ENCODE peak calls at places on chromosomes 2 and 18, in six cellular contexts. K, C, Z, Q, O and B are unnamed samples.

GRCh38 chr2:158781562-158781961 is 13.6 kb upstream of the DAPL1 start:
- DNase-seq in K (no peak), C (no peak), Z (no peak), Q (no peak), O (no peak), B (no peak)

GRCh38 chr18:79429381-79429780 is 33.7 kb downstream of the NFATC1 start:
- DNase-seq in K (no peak), C (no peak), Z (no peak), Q (no peak), O (no peak), B (no peak)

GRCh38 chr2:110712737-110713136 is 19.6 kb upstream of the ACOXL start:
- DNase-seq in K (no peak), C (no peak), Z (no peak), Q (no peak), O (no peak), B (no peak)

GRCh38 chr2:68643011-68643873 is at the start of gene PROKR1:
- DNase-seq in K (peak), C (no peak), Z (peak), Q (peak), O (no peak), B (no peak)

GRCh38 chr2:173571021-173571821 is 216.5 kb downstream of the CDCA7 start:
- DNase-seq in K (no peak), C (no peak), Z (peak), Q (no peak), O (no peak), B (no peak)

GRCh38 chr2:169141713-169142352 is 72.5 kb downstream of the DHRS9 start:
- DNase-seq in K (no peak), C (peak), Z (peak), Q (peak), O (no peak), B (no peak)

GRCh38 chr2:20528713-20529112 is 81.8 kb downstream of the RHOB start:
- DNase-seq in K (no peak), C (no peak), Z (no peak), Q (no peak), O (no peak), B (no peak)

GRCh38 chr2:211928186-211928585 is 610.4 kb downstream of the ERBB4 start:
- DNase-seq in K (no peak), C (no peak), Z (no peak), Q (no peak), O (no peak), B (no peak)

GRCh38 chr2:232615339-232615738 is 18.1 kb upstream of the EFHD1 start:
- DNase-seq in K (no peak), C (no peak), Z (no peak), Q (no peak), O (no peak), B (no peak)

GRCh38 chr18:23135679-23136325 is 517 bp downstream of the CABLES1 start:
- DNase-seq in K (peak), C (no peak), Z (peak), Q (peak), O (no peak), B (no peak)

GRCh38 chr2:98663521-98664090 is 55.2 kb downstream of the UNC50 start:
- DNase-seq in K (no peak), C (no peak), Z (no peak), Q (no peak), O (no peak), B (no peak)

GRCh38 chr2:162107361-162107901 is 33.4 kb upstream of the DPP4 start:
- DNase-seq in K (no peak), C (no peak), Z (no peak), Q (no peak), O (no peak), B (no peak)

GRCh38 chr18:75105551-75106254 is 103.2 kb downstream of the PTGR3 start:
- DNase-seq in K (no peak), C (no peak), Z (no peak), Q (no peak), O (no peak), B (no peak)

GRCh38 chr2:31079665-31080064 is 58.6 kb downstream of the GALNT14 start:
- DNase-seq in K (no peak), C (no peak), Z (no peak), Q (no peak), O (no peak), B (no peak)

GRCh38 chr2:47016172-47016913 is 100.7 kb upstream of the MCFD2 start:
- DNase-seq in K (no peak), C (no peak), Z (peak), Q (no peak), O (peak), B (peak)

GRCh38 chr2:54060000-54060399 is 55.4 kb upstream of the ACYP2 start:
- DNase-seq in K (no peak), C (no peak), Z (no peak), Q (no peak), O (no peak), B (no peak)

GRCh38 chr18:66377291-66377690 is 226.6 kb downstream of the CDH19 start:
- DNase-seq in K (no peak), C (no peak), Z (no peak), Q (no peak), O (no peak), B (no peak)

GRCh38 chr18:23710068-23710527 is 20.8 kb downstream of the LAMA3 start:
- DNase-seq in K (no peak), C (no peak), Z (no peak), Q (no peak), O (no peak), B (no peak)

GRCh38 chr2:233482616-233483015 is 84.0 kb downstream of the USP40 start:
- DNase-seq in K (peak), C (no peak), Z (no peak), Q (no peak), O (no peak), B (no peak)

GRCh38 chr2:223285505-223286265 is 233.7 kb downstream of the KCNE4 start:
- DNase-seq in K (no peak), C (no peak), Z (no peak), Q (no peak), O (no peak), B (no peak)

GRCh38 chr2:41937464-41937861 is 110.4 kb upstream of the PKDCC start:
- DNase-seq in K (no peak), C (no peak), Z (no peak), Q (no peak), O (no peak), B (no peak)

GRCh38 chr2:174247474-174248186 is 702 bp downstream of the OLA1 start:
- DNase-seq in K (no peak), C (no peak), Z (peak), Q (no peak), O (no peak), B (no peak)

GRCh38 chr18:76446321-76446720 is 48.7 kb downstream of the ZNF516 start:
- DNase-seq in K (no peak), C (no peak), Z (no peak), Q (no peak), O (no peak), B (no peak)

GRCh38 chr18:3611313-3612038 is 161.5 kb downstream of the TGIF1 start:
- DNase-seq in K (no peak), C (no peak), Z (no peak), Q (no peak), O (no peak), B (no peak)

GRCh38 chr2:239639366-239640185 is 238.8 kb upstream of the HDAC4 start:
- DNase-seq in K (no peak), C (no peak), Z (no peak), Q (no peak), O (no peak), B (no peak)

GRCh38 chr2:160471950-160472349 is 21.7 kb downstream of the RBMS1 start:
- DNase-seq in K (no peak), C (no peak), Z (no peak), Q (no peak), O (no peak), B (no peak)

GRCh38 chr18:10453885-10454772 is at the start of gene APCDD1:
- DNase-seq in K (peak), C (peak), Z (peak), Q (peak), O (no peak), B (no peak)

GRCh38 chr18:8162797-8163196 is 446.4 kb upstream of the RAB12 start:
- DNase-seq in K (no peak), C (no peak), Z (no peak), Q (no peak), O (no peak), B (no peak)

GRCh38 chr2:8157621-8158020 is 524.2 kb upstream of the ID2 start:
- DNase-seq in K (no peak), C (no peak), Z (no peak), Q (no peak), O (no peak), B (no peak)

GRCh38 chr2:9984217-9984739 is 32.8 kb downstream of the GRHL1 start:
- DNase-seq in K (no peak), C (no peak), Z (no peak), Q (no peak), O (no peak), B (no peak)

GRCh38 chr2:207416111-207416510 is 113.7 kb upstream of the CREB1 start:
- DNase-seq in K (no peak), C (no peak), Z (no peak), Q (no peak), O (no peak), B (no peak)

DNA sequence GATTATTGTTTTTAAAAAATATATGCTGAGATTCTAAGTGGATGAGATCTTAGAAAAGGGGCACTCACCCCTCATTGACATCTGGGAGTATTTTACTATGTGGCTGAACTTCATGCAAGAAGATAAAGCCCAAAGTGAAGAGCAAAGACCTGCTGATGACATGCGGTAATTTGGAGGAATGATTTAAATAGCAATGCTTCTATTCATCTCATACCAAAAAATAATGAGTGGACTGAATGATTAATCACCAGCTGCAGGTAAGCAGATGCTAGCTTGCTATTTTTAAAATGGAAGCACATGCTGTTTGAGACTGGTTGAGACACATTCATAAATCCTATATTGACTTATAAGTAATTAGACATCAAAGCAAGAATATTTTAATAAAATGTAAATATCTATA is 12.7 kb upstream of the CDK15 start:
- DNase-seq in K (no peak), C (no peak), Z (no peak), Q (no peak), O (no peak), B (no peak)
- H3K4me3 ChIP-seq in K (no peak), C (no peak), Z (no peak), Q (no peak), O (no peak), B (no peak)

GRCh38 chr2:149885468-149885867 is 297.9 kb upstream of the MMADHC start:
- DNase-seq in K (no peak), C (no peak), Z (no peak), Q (no peak), O (no peak), B (no peak)
- TF ChIP-seq CTCF in K (no peak), C (no peak), Z (no peak), Q (no peak), O (no peak), B (no peak)

DNA sequence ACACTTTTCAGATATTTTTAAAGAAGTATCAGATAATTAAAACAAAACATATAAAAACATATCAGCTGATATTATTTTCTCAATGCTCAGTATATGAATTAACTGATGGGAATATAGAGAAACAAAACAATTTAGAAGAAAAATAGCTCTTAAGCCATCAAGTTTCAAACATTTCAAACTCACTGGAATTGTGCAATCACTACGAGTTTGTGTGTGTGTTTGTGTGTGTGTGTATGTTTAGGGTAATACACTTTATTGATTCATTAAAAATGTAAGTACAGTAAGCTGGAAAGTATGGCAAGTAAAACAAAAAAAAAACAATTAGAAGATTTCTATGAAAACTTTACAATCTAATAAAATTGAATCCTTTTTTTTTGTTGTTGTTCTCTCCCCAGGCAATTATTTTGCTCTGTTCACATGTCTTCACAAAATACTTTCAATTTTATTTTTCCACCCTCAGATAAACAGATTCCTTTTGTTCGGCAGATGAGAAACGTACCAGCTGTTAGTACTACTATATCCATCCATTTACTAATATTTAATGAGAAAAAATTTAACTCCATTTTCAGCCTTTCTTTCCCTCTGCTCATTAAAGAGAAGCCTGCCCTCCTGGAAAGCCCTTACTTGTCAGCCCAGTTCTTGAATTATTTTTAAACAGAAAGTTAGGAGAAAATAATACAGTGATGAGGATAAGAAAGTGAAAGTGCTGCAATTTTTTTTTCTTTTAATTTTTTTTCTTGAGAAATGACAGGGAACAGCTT is 87.6 kb downstream of the SLC8A1 start:
- DNase-seq in K (no peak), C (no peak), Z (no peak), Q (no peak), O (no peak), B (no peak)
- H3K4me3 ChIP-seq in K (peak), C (peak), Z (no peak), Q (peak), O (peak), B (peak)

DNA sequence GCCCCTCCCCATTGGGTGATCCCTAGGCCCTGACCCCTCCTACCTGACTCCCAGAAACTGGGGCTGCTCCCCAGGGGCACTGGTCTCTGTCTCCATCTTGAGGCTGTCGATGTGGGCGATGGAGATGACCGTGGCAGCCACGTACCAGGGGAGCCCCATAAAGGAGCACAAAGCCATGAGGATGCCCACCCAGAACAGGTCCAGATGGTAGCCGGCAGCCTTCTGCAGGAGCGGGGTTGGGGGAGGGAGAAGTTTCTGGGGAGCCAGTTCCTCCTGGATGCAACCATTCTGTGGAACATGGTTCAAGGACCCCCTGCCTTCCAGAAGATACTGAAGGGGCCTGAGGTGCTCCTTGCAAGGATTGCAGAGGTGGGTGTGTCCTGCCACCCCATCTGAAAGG is 34.0 kb downstream of the MTHFD2 start:
- DNase-seq in K (no peak), C (no peak), Z (no peak), Q (no peak), O (no peak), B (no peak)
- TF ChIP-seq CTCF in K (no peak), C (no peak), Z (no peak), Q (no peak), O (no peak), B (no peak)

GRCh38 chr2:17816396-17817245 is at the start of gene MSGN1:
- DNase-seq in K (no peak), C (no peak), Z (no peak), Q (no peak), O (no peak), B (no peak)

GRCh38 chr2:17821535-17822451 is 5.5 kb downstream of the MSGN1 start:
- DNase-seq in K (no peak), C (no peak), Z (no peak), Q (no peak), O (no peak), B (no peak)

GRCh38 chr2:17822452-17823117 is 6.3 kb downstream of the MSGN1 start:
- DNase-seq in K (no peak), C (peak), Z (no peak), Q (no peak), O (no peak), B (no peak)

GRCh38 chr2:17818235-17818634 is 2.0 kb downstream of the MSGN1 start:
- DNase-seq in K (no peak), C (no peak), Z (no peak), Q (no peak), O (no peak), B (no peak)

GRCh38 chr2:17821080-17821479 is 4.8 kb downstream of the MSGN1 start:
- DNase-seq in K (no peak), C (peak), Z (no peak), Q (no peak), O (no peak), B (no peak)
- H3K4me3 ChIP-seq in K (no peak), C (no peak), Z (no peak), Q (no peak), O (no peak), B (no peak)